ENCODE peak calls at places on chromosomes 12 and 14, in eight cellular contexts. T is occipital lobe; L is LHCN-M2; X is HT-29; Z is OCI-LY7; O is heart left ventricle; N is ecto neural progenitor cell; F is stimulated activated CD4-positive, alpha-beta T cell treated with anti-CD3 and anti-CD28 coated beads, Interleukin-2, amount 100 ng/mL, for 48 hours. K is an unnamed sample.
A peak's percentile ranks its signal among the peaks of the same experiment; 100 is the strongest.

GRCh38 chr12:49225551-49226166 is 36.8 kb upstream of the TUBA1A start:
- DNase-seq in T (no peak), L (peak; percentile 66), X (no peak), Z (no peak), O (no peak), N (no peak), F (no peak), K (no peak)

GRCh38 chr12:9333129-9333528 is 124.9 kb upstream of the PZP start:
- DNase-seq in T (no peak), L (no peak), X (no peak), Z (no peak), O (no peak), N (no peak), F (no peak), K (no peak)

GRCh38 chr12:124646385-124647230 is 79.2 kb upstream of the NCOR2 start:
- DNase-seq in T (peak; percentile 49), L (no peak), X (no peak), Z (no peak), O (no peak), N (no peak), F (peak; percentile 42), K (no peak)

GRCh38 chr12:91777268-91777997 is 368.2 kb downstream of the BTG1 start:
- DNase-seq in T (no peak), L (peak; percentile 17), X (peak; percentile 25), Z (no peak), O (no peak), N (no peak), F (no peak), K (peak; percentile 39)

GRCh38 chr14:53963491-53964227 is 7.0 kb upstream of the BMP4 start:
- DNase-seq in T (no peak), L (peak; percentile 28), X (peak; percentile 82), Z (no peak), O (peak; percentile 49), N (peak; percentile 66), F (no peak), K (peak; percentile 77)

GRCh38 chr12:84069079-84069661 is 843.4 kb downstream of the SLC6A15 start:
- DNase-seq in T (no peak), L (no peak), X (no peak), Z (no peak), O (no peak), N (no peak), F (no peak), K (no peak)

GRCh38 chr14:30482270-30482669 is 76.7 kb upstream of the G2E3 start:
- DNase-seq in T (no peak), L (no peak), X (no peak), Z (no peak), O (no peak), N (no peak), F (no peak), K (no peak)

GRCh38 chr14:59154383-59154782 is 34.1 kb upstream of the DAAM1 start:
- DNase-seq in T (no peak), L (no peak), X (peak; percentile 9), Z (no peak), O (no peak), N (no peak), F (no peak), K (no peak)

GRCh38 chr12:130998136-130998535 is 44.4 kb downstream of the ADGRD1 start:
- DNase-seq in T (no peak), L (no peak), X (no peak), Z (no peak), O (no peak), N (no peak), F (no peak), K (no peak)

GRCh38 chr12:98741615-98742265 is 96.7 kb downstream of the APAF1 start:
- DNase-seq in T (no peak), L (peak; percentile 30), X (no peak), Z (no peak), O (no peak), N (no peak), F (peak; percentile 22), K (no peak)

GRCh38 chr14:77123381-77124344 is 17.9 kb downstream of the ZDHHC22 start:
- DNase-seq in T (peak; percentile 35), L (no peak), X (peak; percentile 90), Z (peak; percentile 65), O (peak; percentile 63), N (no peak), F (no peak), K (peak; percentile 86)

GRCh38 chr12:54140958-54141388 is 47.8 kb downstream of the SMUG1 start:
- DNase-seq in T (no peak), L (no peak), X (no peak), Z (no peak), O (no peak), N (no peak), F (no peak), K (peak; percentile 54)

GRCh38 chr12:93762912-93763311 is 85.7 kb downstream of the CRADD start:
- DNase-seq in T (no peak), L (no peak), X (no peak), Z (no peak), O (no peak), N (no peak), F (no peak), K (no peak)

GRCh38 chr12:58341791-58342190 is 400.4 kb downstream of the ATP23 start:
- DNase-seq in T (no peak), L (no peak), X (peak; percentile 80), Z (no peak), O (no peak), N (no peak), F (no peak), K (peak; percentile 12)

GRCh38 chr14:68181395-68182326 is 362.1 kb downstream of the RAD51B start:
- DNase-seq in T (no peak), L (peak; percentile 79), X (peak; percentile 51), Z (no peak), O (no peak), N (no peak), F (no peak), K (no peak)

GRCh38 chr14:67532606-67532997 is 488 bp upstream of the PLEKHH1 start:
- DNase-seq in T (no peak), L (no peak), X (no peak), Z (no peak), O (peak; percentile 32), N (no peak), F (no peak), K (no peak)

GRCh38 chr14:83638725-83639124 is 1891.2 kb upstream of the FLRT2 start:
- DNase-seq in T (no peak), L (no peak), X (no peak), Z (no peak), O (no peak), N (no peak), F (no peak), K (no peak)

GRCh38 chr14:88321692-88322504 is 1.2 kb downstream of the KCNK10 start:
- DNase-seq in T (peak; percentile 36), L (no peak), X (no peak), Z (no peak), O (no peak), N (peak; percentile 58), F (no peak), K (no peak)

GRCh38 chr12:42716521-42716920 is 127.0 kb upstream of the PRICKLE1 start:
- DNase-seq in T (no peak), L (peak; percentile 67), X (no peak), Z (no peak), O (peak; percentile 47), N (no peak), F (no peak), K (no peak)

GRCh38 chr14:105388976-105389375 is 9.4 kb upstream of the TEX22 start:
- DNase-seq in T (no peak), L (no peak), X (no peak), Z (no peak), O (no peak), N (no peak), F (no peak), K (no peak)

GRCh38 chr12:91991397-91992187 is 154.1 kb downstream of the BTG1 start:
- DNase-seq in T (no peak), L (peak; percentile 45), X (no peak), Z (peak; percentile 52), O (no peak), N (no peak), F (no peak), K (no peak)

GRCh38 chr14:101232340-101233015 is 328.8 kb upstream of the DIO3 start:
- DNase-seq in T (no peak), L (no peak), X (no peak), Z (no peak), O (no peak), N (peak; percentile 45), F (no peak), K (no peak)

GRCh38 chr12:70576341-70577282 is 60.6 kb downstream of the PTPRB start:
- DNase-seq in T (no peak), L (peak; percentile 69), X (peak; percentile 82), Z (peak; percentile 71), O (no peak), N (no peak), F (no peak), K (peak; percentile 82)

GRCh38 chr14:34465069-34465859 is 3.2 kb upstream of the SPTSSA start:
- DNase-seq in T (no peak), L (peak; percentile 61), X (no peak), Z (no peak), O (no peak), N (no peak), F (no peak), K (peak; percentile 36)

GRCh38 chr14:100609331-100609870 is 22.2 kb upstream of the BEGAIN start:
- DNase-seq in T (no peak), L (no peak), X (no peak), Z (no peak), O (no peak), N (no peak), F (no peak), K (no peak)

GRCh38 chr14:80134321-80134720 is 77.0 kb downstream of the DIO2 start:
- DNase-seq in T (no peak), L (no peak), X (no peak), Z (no peak), O (no peak), N (no peak), F (no peak), K (no peak)

GRCh38 chr12:52537101-52537500 is 15.8 kb downstream of the KRT71 start:
- DNase-seq in T (no peak), L (no peak), X (no peak), Z (no peak), O (no peak), N (no peak), F (no peak), K (no peak)

GRCh38 chr12:19239616-19240234 is 110.2 kb downstream of the PLEKHA5 start:
- DNase-seq in T (no peak), L (peak; percentile 60), X (no peak), Z (no peak), O (no peak), N (no peak), F (no peak), K (no peak)

GRCh38 chr12:50597200-50598195 is 92.7 kb downstream of the DIP2B start:
- DNase-seq in T (no peak), L (peak; percentile 85), X (no peak), Z (peak; percentile 19), O (no peak), N (no peak), F (peak; percentile 43), K (no peak)

GRCh38 chr14:101062611-101063010 is 159.1 kb upstream of the RTL1 start:
- DNase-seq in T (no peak), L (no peak), X (no peak), Z (no peak), O (no peak), N (no peak), F (no peak), K (no peak)

K was measured in hepatocyte.